ENCODE peak calls at places on chromosomes 6 and 20, in seven cellular contexts. One of them, this sample, is unnamed. For H3K4me1, the result is how much of the 10 kb centered on the place peaks cover.

GRCh38 chr20:36339646-36340592 is 33.8 kb downstream of the DLGAP4 start:
- DNase-seq in endothelial cell of umbilical vein: no peak
- DNase-seq in mesendoderm: no peak
- DNase-seq in neuronal stem cell: no peak
- DNase-seq in H9: peak
- DNase-seq in IMR-90: no peak
- DNase-seq in mammary epithelial cell: no peak
- DNase-seq in this sample: no peak

GRCh38 chr6:16470502-16471221 is 232.3 kb downstream of the GMPR start:
- DNase-seq in H9: no peak
- DNase-seq in IMR-90: no peak
- DNase-seq in mammary epithelial cell: no peak
- DNase-seq in endothelial cell of umbilical vein: no peak
- DNase-seq in mesendoderm: no peak
- DNase-seq in neuronal stem cell: no peak
- DNase-seq in this sample: peak

GRCh38 chr6:16511723-16512584 is 249.3 kb downstream of the ATXN1 start:
- DNase-seq in IMR-90: no peak
- DNase-seq in neuronal stem cell: no peak
- DNase-seq in mammary epithelial cell: peak
- DNase-seq in endothelial cell of umbilical vein: peak
- DNase-seq in mesendoderm: no peak
- DNase-seq in H9: no peak
- DNase-seq in this sample: no peak

GRCh38 chr20:44888226-44889103 is 3.0 kb downstream of the YWHAB start:
- DNase-seq in endothelial cell of umbilical vein: no peak
- DNase-seq in IMR-90: no peak
- DNase-seq in mesendoderm: no peak
- DNase-seq in mammary epithelial cell: peak
- DNase-seq in neuronal stem cell: no peak
- DNase-seq in H9: no peak
- DNase-seq in this sample: no peak

GRCh38 chr20:48759631-48760245 is 68.1 kb downstream of the PREX1 start:
- DNase-seq in H9: no peak
- DNase-seq in mesendoderm: no peak
- DNase-seq in neuronal stem cell: no peak
- DNase-seq in endothelial cell of umbilical vein: no peak
- DNase-seq in IMR-90: no peak
- DNase-seq in mammary epithelial cell: no peak
- DNase-seq in this sample: no peak

GRCh38 chr6:119241124-119241491 is 108.5 kb downstream of the MAN1A1 start:
- DNase-seq in neuronal stem cell: no peak
- DNase-seq in mammary epithelial cell: no peak
- DNase-seq in mesendoderm: no peak
- DNase-seq in endothelial cell of umbilical vein: peak
- DNase-seq in IMR-90: peak
- DNase-seq in H9: no peak
- DNase-seq in this sample: peak

GRCh38 chr6:3722211-3722621 is 29.3 kb downstream of the PXDC1 start:
- DNase-seq in mammary epithelial cell: no peak
- DNase-seq in neuronal stem cell: no peak
- DNase-seq in IMR-90: peak
- DNase-seq in endothelial cell of umbilical vein: no peak
- DNase-seq in H9: no peak
- DNase-seq in mesendoderm: peak
- DNase-seq in this sample: peak

GRCh38 chr6:21748343-21749063 is 155.0 kb downstream of the SOX4 start:
- DNase-seq in endothelial cell of umbilical vein: no peak
- DNase-seq in mammary epithelial cell: peak
- DNase-seq in neuronal stem cell: no peak
- DNase-seq in mesendoderm: peak
- DNase-seq in H9: no peak
- DNase-seq in IMR-90: peak
- DNase-seq in this sample: peak

GRCh38 chr6:119446623-119447008 is 97.1 kb upstream of the MAN1A1 start:
- DNase-seq in H9: no peak
- DNase-seq in neuronal stem cell: no peak
- DNase-seq in mammary epithelial cell: no peak
- DNase-seq in mesendoderm: no peak
- DNase-seq in IMR-90: peak
- DNase-seq in endothelial cell of umbilical vein: no peak
- DNase-seq in this sample: peak

GRCh38 chr20:58982406-58983114 is 1.5 kb downstream of the NELFCD start:
- DNase-seq in IMR-90: no peak
- DNase-seq in mesendoderm: no peak
- DNase-seq in endothelial cell of umbilical vein: no peak
- DNase-seq in mammary epithelial cell: no peak
- DNase-seq in H9: no peak
- DNase-seq in neuronal stem cell: no peak
- DNase-seq in this sample: no peak

GRCh38 chr6:159013229-159013628 is 13.2 kb upstream of the RSPH3 start:
- DNase-seq in H9: no peak
- DNase-seq in mesendoderm: no peak
- DNase-seq in endothelial cell of umbilical vein: no peak
- DNase-seq in IMR-90: no peak
- DNase-seq in neuronal stem cell: no peak
- DNase-seq in mammary epithelial cell: no peak
- DNase-seq in this sample: peak

GRCh38 chr6:18214003-18214402 is 50.3 kb downstream of the DEK start:
- DNase-seq in IMR-90: no peak
- DNase-seq in endothelial cell of umbilical vein: no peak
- DNase-seq in neuronal stem cell: no peak
- DNase-seq in H9: no peak
- DNase-seq in mesendoderm: no peak
- DNase-seq in mammary epithelial cell: no peak
- DNase-seq in this sample: no peak

GRCh38 chr6:13274707-13275434 is 53.5 kb downstream of the TBC1D7 start:
- DNase-seq in mesendoderm: no peak
- DNase-seq in mammary epithelial cell: no peak
- DNase-seq in neuronal stem cell: no peak
- DNase-seq in IMR-90: no peak
- DNase-seq in H9: no peak
- DNase-seq in endothelial cell of umbilical vein: no peak
- DNase-seq in this sample: no peak

GRCh38 chr20:33666293-33667244 is at the start of gene ACTL10:
- DNase-seq in endothelial cell of umbilical vein: peak
- DNase-seq in IMR-90: peak
- DNase-seq in mesendoderm: peak
- DNase-seq in mammary epithelial cell: peak
- DNase-seq in H9: peak
- DNase-seq in neuronal stem cell: peak
- DNase-seq in this sample: peak

GRCh38 chr6:112237644-112238043 is 16.7 kb downstream of the LAMA4 start:
- DNase-seq in endothelial cell of umbilical vein: peak
- DNase-seq in neuronal stem cell: no peak
- DNase-seq in H9: no peak
- DNase-seq in mesendoderm: no peak
- DNase-seq in IMR-90: peak
- DNase-seq in mammary epithelial cell: no peak
- DNase-seq in this sample: peak

GRCh38 chr6:161439093-161439492 is 165.2 kb upstream of the AGPAT4 start:
- DNase-seq in mammary epithelial cell: peak
- DNase-seq in IMR-90: peak
- DNase-seq in H9: no peak
- DNase-seq in neuronal stem cell: no peak
- DNase-seq in mesendoderm: no peak
- DNase-seq in endothelial cell of umbilical vein: peak
- DNase-seq in this sample: peak

GRCh38 chr20:23622839-23623343 is 14.9 kb downstream of the CST3 start:
- DNase-seq in mammary epithelial cell: peak
- DNase-seq in IMR-90: peak
- DNase-seq in neuronal stem cell: no peak
- DNase-seq in endothelial cell of umbilical vein: peak
- DNase-seq in H9: no peak
- DNase-seq in mesendoderm: peak
- DNase-seq in this sample: peak

GRCh38 chr6:5898102-5898501 is 108.6 kb downstream of the NRN1 start:
- DNase-seq in H9: no peak
- DNase-seq in neuronal stem cell: no peak
- DNase-seq in endothelial cell of umbilical vein: no peak
- DNase-seq in mammary epithelial cell: no peak
- DNase-seq in mesendoderm: no peak
- DNase-seq in IMR-90: no peak
- DNase-seq in this sample: no peak

GRCh38 chr6:142867988-142868818 is 76.8 kb downstream of the HIVEP2 start:
- DNase-seq in neuronal stem cell: no peak
- DNase-seq in mesendoderm: no peak
- DNase-seq in mammary epithelial cell: no peak
- DNase-seq in IMR-90: peak
- DNase-seq in endothelial cell of umbilical vein: peak
- DNase-seq in H9: no peak
- DNase-seq in this sample: peak

GRCh38 chr20:3218307-3218988 is 9.2 kb downstream of the ITPA start:
- DNase-seq in mammary epithelial cell: peak
- DNase-seq in mesendoderm: peak
- DNase-seq in neuronal stem cell: peak
- DNase-seq in IMR-90: no peak
- DNase-seq in H9: peak
- DNase-seq in endothelial cell of umbilical vein: peak
- DNase-seq in this sample: no peak

GRCh38 chr6:42978793-42979522 is at the start of gene PEX6:
- DNase-seq in H9: peak
- DNase-seq in mesendoderm: peak
- DNase-seq in neuronal stem cell: peak
- DNase-seq in IMR-90: peak
- DNase-seq in endothelial cell of umbilical vein: peak
- DNase-seq in mammary epithelial cell: peak
- DNase-seq in this sample: peak

GRCh38 chr6:84665392-84665791 is 99.0 kb downstream of the TBX18 start:
- DNase-seq in IMR-90: peak
- DNase-seq in mammary epithelial cell: no peak
- DNase-seq in neuronal stem cell: no peak
- DNase-seq in mesendoderm: peak
- DNase-seq in H9: no peak
- DNase-seq in endothelial cell of umbilical vein: no peak
- DNase-seq in this sample: no peak

DNA sequence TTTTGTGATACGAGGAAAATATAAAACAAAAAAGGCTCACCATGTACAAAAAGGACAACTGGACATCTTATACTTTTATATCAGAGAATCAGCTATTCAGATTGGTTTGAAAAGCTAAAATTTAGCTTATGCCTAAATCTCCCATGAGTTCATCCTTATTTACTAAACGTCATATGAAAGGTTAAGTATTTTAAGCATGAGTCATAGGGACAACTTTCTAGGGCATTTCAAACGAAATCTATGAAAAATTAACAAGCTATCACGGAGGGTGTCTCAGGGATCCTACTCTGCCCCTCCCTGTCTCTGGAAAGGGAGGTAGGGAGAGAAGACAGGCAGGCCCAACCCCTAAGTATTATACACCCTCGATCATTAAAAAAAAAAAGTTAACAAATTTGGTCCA is 124.1 kb upstream of the LOC128125822 start:
- DNase-seq in mesendoderm: no peak
- DNase-seq in IMR-90: no peak
- DNase-seq in H9: no peak
- DNase-seq in endothelial cell of umbilical vein: no peak
- DNase-seq in mammary epithelial cell: no peak
- DNase-seq in neuronal stem cell: no peak
- DNase-seq in this sample: no peak
- H3K27ac ChIP-seq in mesendoderm: no peak
- H3K27ac ChIP-seq in IMR-90: no peak
- H3K27ac ChIP-seq in H9: no peak
- H3K27ac ChIP-seq in endothelial cell of umbilical vein: no peak
- H3K27ac ChIP-seq in mammary epithelial cell: no peak
- H3K27ac ChIP-seq in neuronal stem cell: no peak
- H3K27ac ChIP-seq in this sample: no peak

GRCh38 chr6:108001696-108002231 is 43.8 kb upstream of the SEC63 start:
- DNase-seq in IMR-90: no peak
- DNase-seq in mammary epithelial cell: no peak
- DNase-seq in H9: no peak
- DNase-seq in mesendoderm: no peak
- DNase-seq in endothelial cell of umbilical vein: no peak
- DNase-seq in neuronal stem cell: no peak
- DNase-seq in this sample: no peak
- H3K9ac ChIP-seq in IMR-90: no peak
- H3K9ac ChIP-seq in mammary epithelial cell: no peak
- H3K9ac ChIP-seq in H9: no peak
- H3K9ac ChIP-seq in mesendoderm: no peak
- H3K9ac ChIP-seq in endothelial cell of umbilical vein: no peak
- H3K9ac ChIP-seq in neuronal stem cell: no peak
- H3K9ac ChIP-seq in this sample: no peak

DNA sequence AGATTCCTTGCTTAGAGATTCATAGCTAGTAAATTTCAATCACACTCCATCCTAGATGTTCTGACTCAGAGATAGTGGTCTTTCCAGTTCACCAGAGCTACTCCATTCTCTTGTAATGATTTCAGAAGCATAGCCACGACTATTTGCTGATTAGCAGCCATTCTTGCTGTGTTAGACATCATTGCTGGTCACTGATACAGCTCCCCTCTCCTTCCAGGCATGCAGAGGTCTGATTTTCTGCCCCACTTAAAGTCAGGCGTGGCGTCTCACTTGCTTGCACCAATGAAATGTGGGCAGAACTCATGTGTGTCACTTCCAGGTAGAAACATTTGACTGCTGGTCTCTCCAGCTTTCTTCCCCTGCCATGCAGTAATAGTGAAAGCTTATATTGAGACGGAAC is 168.9 kb upstream of the JARID2 start:
- DNase-seq in IMR-90: peak
- DNase-seq in neuronal stem cell: no peak
- DNase-seq in mammary epithelial cell: no peak
- DNase-seq in endothelial cell of umbilical vein: no peak
- DNase-seq in mesendoderm: no peak
- DNase-seq in H9: no peak
- DNase-seq in this sample: peak
- H3K4me1 ChIP-seq in IMR-90: under half
- H3K4me1 ChIP-seq in neuronal stem cell: under half
- H3K4me1 ChIP-seq in mammary epithelial cell: under half
- H3K4me1 ChIP-seq in endothelial cell of umbilical vein: under half
- H3K4me1 ChIP-seq in mesendoderm: under half
- H3K4me1 ChIP-seq in H9: under half
- H3K4me1 ChIP-seq in this sample: under half

DNA sequence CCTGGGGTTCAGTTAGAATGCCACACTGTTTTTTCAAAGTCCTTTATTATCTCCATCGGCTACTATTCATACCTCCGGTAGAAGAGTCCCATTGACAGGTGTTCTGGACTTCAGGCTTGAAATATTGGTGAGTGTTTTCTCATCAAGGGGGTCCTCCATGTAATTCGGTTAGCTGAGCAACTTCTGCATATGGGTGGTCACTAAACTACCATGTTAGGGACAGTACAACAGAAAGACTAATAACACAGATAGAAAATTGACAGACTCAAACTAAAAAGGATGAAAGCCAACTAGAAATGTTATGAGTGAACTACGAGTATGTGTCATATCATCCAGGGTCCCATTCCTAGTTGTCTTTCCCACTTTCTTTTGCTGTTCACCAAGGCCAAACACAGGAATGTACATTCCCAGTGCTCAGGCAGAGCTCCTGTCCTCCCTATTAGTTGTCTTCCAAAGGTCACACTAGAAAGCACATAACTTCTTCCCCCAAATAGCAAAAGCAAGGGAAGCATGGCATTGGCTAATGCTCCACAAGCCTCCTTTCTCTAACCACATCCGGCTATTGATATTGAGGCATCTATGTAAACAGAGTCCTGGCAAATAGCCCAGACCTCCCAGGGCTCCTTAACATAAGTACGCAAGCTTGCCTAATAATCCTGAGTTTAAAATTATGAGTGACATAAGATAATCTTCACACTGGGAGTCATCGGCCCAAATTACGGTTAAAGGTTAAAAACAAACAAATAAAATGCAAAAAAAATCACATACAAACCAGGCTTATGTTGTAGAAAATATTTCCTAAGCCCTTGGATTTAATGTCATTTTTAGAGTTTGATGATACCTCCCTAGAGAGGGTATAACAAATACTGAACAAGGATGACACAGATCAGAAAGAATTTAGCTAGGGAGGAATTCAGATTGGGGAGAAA is 13.2 kb downstream of the CCN2 start:
- DNase-seq in mesendoderm: peak
- DNase-seq in endothelial cell of umbilical vein: peak
- DNase-seq in IMR-90: peak
- DNase-seq in H9: no peak
- DNase-seq in mammary epithelial cell: no peak
- DNase-seq in neuronal stem cell: no peak
- DNase-seq in this sample: peak
- H3K27ac ChIP-seq in mesendoderm: no peak
- H3K27ac ChIP-seq in endothelial cell of umbilical vein: no peak
- H3K27ac ChIP-seq in IMR-90: peak
- H3K27ac ChIP-seq in H9: no peak
- H3K27ac ChIP-seq in mammary epithelial cell: no peak
- H3K27ac ChIP-seq in neuronal stem cell: no peak
- H3K27ac ChIP-seq in this sample: no peak

This sample was measured in astrocyte.